ENCODE peak calls at places on chromosomes 7 and 10, in five cellular contexts. D is A549, J is HepG2, E is K562, Z is GM12878. U is an unnamed sample.

GRCh38 chr7:36984051-36984492 is 259.8 kb upstream of the AOAH start:
- DNase-seq in D (no peak), J (peak), E (no peak), Z (no peak), U (no peak)

GRCh38 chr7:40599836-40600235 is 465.0 kb downstream of the SUGCT start:
- DNase-seq in D (no peak), J (no peak), E (no peak), Z (no peak), U (no peak)

GRCh38 chr10:105952153-105952552 is 1212.4 kb downstream of the SORCS1 start:
- DNase-seq in D (no peak), J (no peak), E (no peak), Z (peak), U (peak)

GRCh38 chr7:126394406-126394805 is 858.3 kb downstream of the GRM8 start:
- DNase-seq in D (no peak), J (no peak), E (no peak), Z (no peak), U (no peak)

GRCh38 chr7:31100445-31100844 is 48.3 kb downstream of the ADCYAP1R1 start:
- DNase-seq in D (no peak), J (no peak), E (no peak), Z (no peak), U (no peak)

GRCh38 chr7:120691915-120692314 is 166.0 kb downstream of the TSPAN12 start:
- DNase-seq in D (no peak), J (no peak), E (no peak), Z (no peak), U (no peak)

GRCh38 chr7:34155225-34155908 is 250.0 kb downstream of the BMPER start:
- DNase-seq in D (peak), J (no peak), E (no peak), Z (no peak), U (no peak)

GRCh38 chr10:35268791-35269257 is 67.5 kb upstream of the CCNY start:
- DNase-seq in D (no peak), J (no peak), E (no peak), Z (no peak), U (no peak)

GRCh38 chr7:149742075-149742701 is 31.2 kb downstream of the ZNF467 start:
- DNase-seq in D (peak), J (peak), E (peak), Z (no peak), U (peak)

GRCh38 chr10:35696392-35696791 is 54.3 kb upstream of the FZD8 start:
- DNase-seq in D (no peak), J (no peak), E (no peak), Z (no peak), U (no peak)

GRCh38 chr10:129919358-129919757 is 44.7 kb downstream of the EBF3 start:
- DNase-seq in D (no peak), J (no peak), E (no peak), Z (no peak), U (no peak)

GRCh38 chr10:12699258-12699700 is 302.2 kb downstream of the CCDC3 start:
- DNase-seq in D (peak), J (peak), E (no peak), Z (no peak), U (no peak)

GRCh38 chr10:132912225-132912684 is 30.1 kb downstream of the CFAP46 start:
- DNase-seq in D (no peak), J (no peak), E (no peak), Z (no peak), U (no peak)

GRCh38 chr7:45990276-45990675 is 69.2 kb upstream of the IGFBP3 start:
- DNase-seq in D (no peak), J (no peak), E (no peak), Z (no peak), U (no peak)

GRCh38 chr7:27110977-27111752 is 8.7 kb upstream of the HOXA2 start:
- DNase-seq in D (peak), J (no peak), E (no peak), Z (no peak), U (no peak)

GRCh38 chr7:76515999-76516443 is 5.7 kb downstream of the UPK3B start:
- DNase-seq in D (no peak), J (peak), E (peak), Z (no peak), U (no peak)

GRCh38 chr7:149853157-149853556 is 15.0 kb downstream of the ZNF862 start:
- DNase-seq in D (no peak), J (no peak), E (no peak), Z (no peak), U (no peak)

GRCh38 chr10:48377751-48378585 is 71.5 kb downstream of the MAPK8 start:
- DNase-seq in D (no peak), J (no peak), E (no peak), Z (no peak), U (no peak)

GRCh38 chr10:133004478-133004877 is 62.1 kb upstream of the CFAP46 start:
- DNase-seq in D (no peak), J (no peak), E (no peak), Z (no peak), U (no peak)

GRCh38 chr7:110676785-110677184 is 414.1 kb upstream of the LRRN3 start:
- DNase-seq in D (peak), J (peak), E (no peak), Z (no peak), U (no peak)

GRCh38 chr7:33986951-33987948 is 81.9 kb downstream of the BMPER start:
- DNase-seq in D (peak), J (peak), E (no peak), Z (no peak), U (no peak)

GRCh38 chr10:52474265-52474664 is 160.2 kb downstream of the DKK1 start:
- DNase-seq in D (no peak), J (no peak), E (no peak), Z (no peak), U (no peak)

GRCh38 chr10:12603766-12604470 is 254.6 kb downstream of the CAMK1D start:
- DNase-seq in D (no peak), J (no peak), E (no peak), Z (no peak), U (no peak)

GRCh38 chr10:59885430-59886134 is 20.8 kb downstream of the CCDC6 start:
- DNase-seq in D (no peak), J (no peak), E (peak), Z (peak), U (no peak)

GRCh38 chr7:28293529-28293835 is 112.9 kb upstream of the JAZF1 start:
- DNase-seq in D (no peak), J (no peak), E (no peak), Z (no peak), U (no peak)

GRCh38 chr7:6510476-6511133 is 40.7 kb downstream of the GRID2IP start:
- DNase-seq in D (no peak), J (no peak), E (no peak), Z (no peak), U (no peak)

GRCh38 chr10:129390726-129391125 is 76.3 kb upstream of the MGMT start:
- DNase-seq in D (no peak), J (no peak), E (no peak), Z (no peak), U (no peak)

GRCh38 chr7:43834463-43835251 is 34.7 kb downstream of the MRPS24 start:
- DNase-seq in D (peak), J (no peak), E (no peak), Z (peak), U (no peak)

GRCh38 chr10:77279207-77279606 is 358.4 kb downstream of the KCNMA1 start:
- DNase-seq in D (no peak), J (no peak), E (no peak), Z (peak), U (no peak)

GRCh38 chr10:83934062-83934461 is 205.2 kb upstream of the GHITM start:
- DNase-seq in D (no peak), J (no peak), E (no peak), Z (no peak), U (no peak)

GRCh38 chr7:32089256-32089655 is 19.0 kb upstream of the PDE1C start:
- DNase-seq in D (no peak), J (no peak), E (no peak), Z (no peak), U (no peak)

GRCh38 chr10:34710391-34710751 is 104.7 kb downstream of the PARD3 start:
- DNase-seq in D (peak), J (no peak), E (no peak), Z (no peak), U (no peak)

GRCh38 chr7:74466196-74466813 is 12.6 kb downstream of the GTF2IRD1 start:
- DNase-seq in D (no peak), J (no peak), E (no peak), Z (no peak), U (no peak)

GRCh38 chr7:124497209-124497608 is 268.4 kb downstream of the GPR37 start:
- DNase-seq in D (no peak), J (no peak), E (no peak), Z (no peak), U (no peak)

GRCh38 chr10:69318087-69318996 is 40.0 kb downstream of the HK1 start:
- DNase-seq in D (peak), J (no peak), E (peak), Z (peak), U (peak)

GRCh38 chr7:50335230-50335794 is 30.8 kb downstream of the IKZF1 start:
- DNase-seq in D (no peak), J (no peak), E (no peak), Z (no peak), U (no peak)

DNA sequence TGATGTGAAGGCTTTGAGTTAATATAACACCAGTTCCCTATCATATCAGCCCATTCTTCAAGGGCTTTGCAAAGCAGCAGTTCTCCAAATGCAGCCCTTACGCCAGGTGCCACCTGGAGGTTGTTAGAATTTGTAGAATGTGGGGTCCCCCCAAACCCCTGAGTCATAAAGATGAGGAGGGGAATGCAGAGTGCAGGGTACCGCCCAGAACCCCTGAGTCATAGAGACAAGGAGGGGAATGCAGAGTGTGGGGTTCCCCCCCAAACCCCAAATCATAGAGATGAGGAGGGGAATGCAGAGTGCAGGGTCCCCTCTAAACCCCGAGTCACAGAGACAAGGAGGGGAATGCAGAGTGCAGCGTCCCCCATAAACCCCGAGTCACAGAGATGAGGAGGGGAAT is 605.8 kb downstream of the PTPRN2 start:
- DNase-seq in D (no peak), J (no peak), E (no peak), Z (no peak), U (no peak)
- TF ChIP-seq KDM1A in D (no peak), J (no peak), E (no peak), Z (no peak), U (no peak)

DNA sequence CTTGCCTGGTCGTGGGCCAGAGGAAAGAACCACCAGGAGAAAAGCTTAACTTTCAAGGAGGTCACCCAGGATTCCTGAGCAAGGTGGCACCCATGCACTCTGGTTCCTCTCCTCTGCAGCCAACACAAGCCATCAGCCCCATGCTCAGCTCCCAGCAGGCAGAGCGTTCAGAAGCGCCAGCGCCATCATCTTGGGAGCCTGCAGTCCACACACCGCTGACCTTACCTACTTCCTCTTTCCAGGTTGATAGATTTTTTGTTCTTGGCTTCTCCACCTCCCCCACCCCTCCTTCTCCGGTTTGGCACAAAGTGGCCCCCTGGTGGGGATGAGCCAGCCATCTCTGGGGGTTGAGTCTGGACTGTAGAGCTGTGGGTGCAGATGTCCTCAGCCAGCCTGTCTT is 1.7 kb upstream of the WDR86 start:
- DNase-seq in D (no peak), J (no peak), E (no peak), Z (no peak), U (no peak)
- TF ChIP-seq KDM1A in D (no peak), J (no peak), E (no peak), Z (no peak), U (no peak)

GRCh38 chr10:17282311-17282710 is 54.3 kb downstream of the VIM start:
- DNase-seq in D (no peak), J (no peak), E (no peak), Z (no peak), U (no peak)

GRCh38 chr10:17286562-17287089 is 58.6 kb downstream of the VIM start:
- DNase-seq in D (no peak), J (no peak), E (no peak), Z (no peak), U (no peak)

GRCh38 chr10:17290226-17290625 is 62.2 kb downstream of the VIM start:
- DNase-seq in D (peak), J (no peak), E (peak), Z (no peak), U (no peak)

GRCh38 chr10:17289763-17290162 is 61.7 kb downstream of the VIM start:
- DNase-seq in D (no peak), J (no peak), E (no peak), Z (no peak), U (no peak)

DNA sequence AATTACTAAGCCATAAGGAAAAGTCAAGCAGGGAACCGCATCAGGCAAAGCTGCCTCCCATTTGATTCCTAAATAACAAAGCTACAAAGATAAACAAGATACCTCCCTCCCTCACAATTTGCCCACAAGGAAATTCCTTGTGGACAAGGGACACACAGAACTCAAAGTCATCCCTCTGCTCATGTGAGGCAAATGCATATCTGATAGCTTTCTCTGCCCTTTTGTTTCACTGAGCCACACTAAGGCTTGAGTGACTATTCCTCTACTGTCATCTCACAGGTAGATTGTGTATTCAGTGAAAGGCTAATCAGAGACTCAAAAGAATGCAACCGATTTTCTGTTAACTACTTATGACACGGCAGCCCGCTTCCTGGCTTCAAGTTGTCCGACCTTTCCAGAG is 59.1 kb downstream of the VIM start:
- DNase-seq in D (no peak), J (no peak), E (no peak), Z (no peak), U (no peak)
- TF ChIP-seq KDM1A in D (no peak), J (no peak), E (no peak), Z (no peak), U (no peak)

GRCh38 chr7:100584046-100584676 is 1.8 kb downstream of the LRCH4 start:
- DNase-seq in D (no peak), J (no peak), E (peak), Z (no peak), U (no peak)
- TF ChIP-seq KDM1A in D (no peak), J (no peak), E (no peak), Z (no peak), U (no peak)

GRCh38 chr7:132516042-132516840 is 60.0 kb downstream of the PLXNA4 start:
- DNase-seq in D (peak), J (peak), E (no peak), Z (no peak), U (no peak)
- TF ChIP-seq KDM1A in D (no peak), J (no peak), E (no peak), Z (no peak), U (no peak)

GRCh38 chr10:15254808-15255655 is 86.5 kb upstream of the NMT2 start:
- DNase-seq in D (no peak), J (no peak), E (no peak), Z (no peak), U (no peak)
- TF ChIP-seq KDM1A in D (no peak), J (no peak), E (no peak), Z (no peak), U (no peak)

GRCh38 chr10:4266387-4267083 is 481.5 kb upstream of the KLF6 start:
- DNase-seq in D (no peak), J (no peak), E (no peak), Z (no peak), U (no peak)
- TF ChIP-seq KDM1A in D (no peak), J (no peak), E (no peak), Z (no peak), U (no peak)

DNA sequence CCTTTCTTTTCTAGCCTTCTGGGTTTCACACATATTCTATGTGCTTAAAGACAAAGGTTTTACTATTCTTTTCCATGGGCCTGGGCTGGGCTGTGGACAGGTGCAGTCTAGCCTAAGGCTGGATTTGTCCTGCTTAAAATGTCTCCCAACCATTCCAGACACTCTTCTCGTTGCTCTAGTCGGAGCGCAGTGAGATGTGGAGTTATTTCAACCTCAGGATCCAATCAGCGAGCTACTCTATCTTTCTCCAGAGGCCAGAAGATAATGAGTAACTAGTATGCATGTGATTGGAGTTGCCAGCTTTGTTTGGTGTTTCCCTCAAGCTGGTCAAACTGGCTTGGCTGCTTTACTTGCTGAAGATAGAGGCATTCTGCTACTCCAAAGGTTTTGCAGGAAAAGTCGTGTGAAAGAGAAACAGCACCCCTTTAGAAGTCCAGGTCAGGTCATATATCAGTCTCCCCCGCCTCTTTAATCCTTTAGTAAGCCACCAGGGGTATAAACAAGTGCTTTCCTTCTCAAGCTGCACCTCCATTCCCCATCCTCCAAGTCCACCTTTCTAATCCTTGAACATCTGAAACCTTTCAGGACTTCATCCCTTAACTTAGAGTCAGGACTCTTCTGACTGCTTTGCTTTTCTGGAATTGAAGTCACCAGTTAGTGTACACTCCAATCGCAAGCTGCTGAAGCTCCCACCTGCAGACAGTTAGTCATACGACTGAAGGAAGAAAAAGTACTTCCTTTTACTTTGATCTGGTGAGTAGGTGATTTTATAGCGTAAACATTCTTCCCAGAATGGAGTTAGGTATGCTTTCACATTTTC is 78.8 kb downstream of the DNMBP start:
- DNase-seq in D (peak), J (peak), E (no peak), Z (no peak), U (no peak)
- TF ChIP-seq KDM1A in D (no peak), J (no peak), E (no peak), Z (no peak), U (no peak)

U was measured in H1.